ENCODE peak calls at places on chromosomes 5 and 9, in nine cellular contexts. R is upper lobe of right lung; N is Panc1; X is A549; Y is stomach; U is pancreas; S is CD8-positive, alpha-beta T cell; I is CD4-positive, alpha-beta T cell; C is A673. T is an unnamed sample.

GRCh38 chr5:171152382-171152781 is 156.7 kb upstream of the TLX3 start:
- DNase-seq in C (peak; percentile 15), S (no peak), U (no peak), N (no peak), Y (no peak), I (no peak), R (no peak), X (peak; percentile 51), T (no peak)

GRCh38 chr5:180173198-180173544 is 35.8 kb downstream of the RASGEF1C start:
- DNase-seq in X (no peak), N (no peak), Y (no peak), I (no peak), U (no peak), R (no peak), S (no peak), C (no peak), T (no peak)

GRCh38 chr5:124889522-124889828 is 143.0 kb upstream of the ZNF608 start:
- DNase-seq in Y (no peak), N (no peak), C (no peak), U (no peak), I (no peak), X (no peak), R (no peak), S (no peak), T (no peak)

GRCh38 chr9:23496827-23497226 is 329.2 kb downstream of the ELAVL2 start:
- DNase-seq in N (no peak), R (no peak), S (no peak), I (no peak), C (no peak), Y (no peak), U (no peak), X (no peak), T (no peak)

GRCh38 chr9:133127340-133127981 is 6.4 kb upstream of the RALGDS start:
- DNase-seq in N (no peak), Y (peak; percentile 84), I (no peak), U (peak; percentile 79), S (peak; percentile 42), X (no peak), R (peak; percentile 86), C (no peak), T (no peak)

GRCh38 chr5:76971471-76971870 is 18.6 kb downstream of the CRHBP start:
- DNase-seq in U (no peak), S (no peak), Y (no peak), C (no peak), I (no peak), R (no peak), X (no peak), N (no peak), T (no peak)

GRCh38 chr5:71998746-71999145 is 108.5 kb upstream of the MAP1B start:
- DNase-seq in X (no peak), S (no peak), N (no peak), Y (no peak), U (no peak), I (no peak), C (no peak), R (no peak), T (no peak)

GRCh38 chr9:80811003-80811402 is 878.3 kb downstream of the TLE1 start:
- DNase-seq in Y (no peak), R (no peak), X (no peak), U (no peak), I (no peak), N (no peak), S (no peak), C (no peak), T (no peak)

GRCh38 chr5:13944564-13945195 is at the start of gene DNAH5:
- DNase-seq in S (no peak), N (peak; percentile 18), R (no peak), U (no peak), I (no peak), X (no peak), Y (no peak), C (no peak), T (no peak)

GRCh38 chr5:13946111-13946510 is 1.6 kb upstream of the DNAH5 start:
- DNase-seq in I (no peak), U (no peak), S (no peak), X (no peak), Y (no peak), R (no peak), N (no peak), C (peak; percentile 11), T (no peak)

GRCh38 chr5:13941468-13941867 is 3.0 kb downstream of the DNAH5 start:
- DNase-seq in X (no peak), U (no peak), S (no peak), R (no peak), I (no peak), N (no peak), C (no peak), Y (no peak), T (no peak)

GRCh38 chr5:13943691-13944090 is 797 bp downstream of the DNAH5 start:
- DNase-seq in Y (no peak), R (no peak), X (no peak), S (no peak), I (no peak), N (no peak), U (no peak), C (no peak), T (no peak)

DNA sequence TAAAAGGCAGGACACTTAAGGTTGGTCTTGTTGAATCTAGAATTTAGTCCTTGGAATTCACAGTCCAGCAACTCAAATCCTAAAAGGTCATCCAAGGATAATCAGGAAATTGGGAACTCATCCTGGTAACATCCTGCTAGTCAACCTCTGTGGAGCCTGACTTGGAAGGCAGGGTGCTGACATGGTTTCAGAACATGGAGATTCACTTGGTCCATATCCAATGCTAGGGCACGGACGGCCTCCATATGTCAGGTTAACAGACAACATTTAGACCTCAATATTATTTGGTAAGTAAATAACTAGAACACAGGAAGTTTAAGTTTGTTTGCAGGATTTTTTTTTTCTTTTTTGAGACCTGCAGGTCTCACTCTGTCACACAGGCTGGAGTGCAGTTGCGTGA is 783 bp upstream of the DNAH5 start:
- DNase-seq in S (no peak), C (no peak), R (no peak), U (no peak), I (no peak), X (no peak), N (no peak), Y (no peak), T (no peak)
- H3K27ac ChIP-seq in S (no peak overlapping the region), C (no peak overlapping the region), R (no peak overlapping the region), U (no peak overlapping the region), I (no peak overlapping the region), X (no peak overlapping the region), N (no peak overlapping the region), Y (no peak overlapping the region), T (no peak overlapping the region)

GRCh38 chr5:145658435-145658834 is 176.7 kb downstream of the PRELID2 start:
- DNase-seq in C (no peak), R (no peak), Y (no peak), S (no peak), U (no peak), X (no peak), N (no peak), I (no peak), T (no peak)

GRCh38 chr5:145666591-145666990 is 168.6 kb downstream of the PRELID2 start:
- DNase-seq in C (no peak), S (no peak), X (no peak), I (no peak), N (no peak), Y (no peak), R (no peak), U (no peak), T (no peak)

GRCh38 chr5:145660897-145661650 is 174.1 kb downstream of the PRELID2 start:
- DNase-seq in I (no peak), U (no peak), S (no peak), R (no peak), X (peak; percentile 1), N (no peak), C (peak; percentile 66), Y (no peak), T (no peak)

DNA sequence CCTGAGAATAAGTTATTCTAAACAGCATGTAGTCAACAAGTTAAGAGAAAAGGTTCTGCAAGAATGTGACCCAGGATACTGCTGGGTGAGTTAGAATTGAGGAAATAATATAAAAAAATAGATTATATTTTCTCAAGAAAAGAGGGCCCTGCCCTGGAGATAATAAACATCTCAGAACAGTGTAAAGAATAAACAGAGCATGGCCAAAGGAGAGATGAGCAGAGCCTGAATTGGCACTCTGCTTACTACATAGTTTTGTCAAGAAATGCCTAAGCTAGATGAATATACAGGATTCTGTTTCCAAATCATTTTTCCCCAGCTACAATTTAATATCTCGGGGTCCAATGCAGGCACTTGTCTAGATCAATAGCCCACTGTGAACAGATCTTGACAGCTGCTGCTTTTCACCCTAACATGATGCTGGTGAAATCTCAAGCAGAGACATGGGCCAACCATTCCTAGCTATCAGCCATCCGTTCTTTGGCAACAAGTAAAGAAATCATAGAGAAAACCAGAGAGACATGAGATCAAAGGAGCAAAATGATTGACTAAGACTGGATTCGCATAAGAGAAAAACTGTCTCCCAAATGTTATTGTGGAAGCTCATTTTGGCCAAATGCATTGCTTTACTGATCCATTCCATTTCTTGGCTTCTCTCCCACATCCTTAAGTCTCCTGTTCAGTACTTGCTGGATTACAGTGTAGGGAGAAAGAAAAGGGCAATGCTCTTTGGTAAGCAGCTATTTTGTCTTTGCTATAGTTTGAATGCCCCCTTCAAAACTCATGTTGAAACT is 173.2 kb downstream of the PRELID2 start:
- DNase-seq in U (no peak), I (no peak), C (no peak), Y (no peak), N (no peak), S (no peak), X (no peak), R (no peak), T (no peak)
- H3K27ac ChIP-seq in U (no peak overlapping the region), I (no peak overlapping the region), C (no peak overlapping the region), Y (no peak overlapping the region), N (no peak overlapping the region), S (no peak overlapping the region), X (no peak overlapping the region), R (no peak overlapping the region), T (no peak overlapping the region)

GRCh38 chr9:127089639-127090081 is 32.8 kb downstream of the ANGPTL2 start:
- DNase-seq in U (no peak), Y (no peak), X (no peak), S (no peak), I (no peak), R (no peak), N (no peak), C (no peak), T (no peak)
- H3K27ac ChIP-seq in U (no peak overlapping the region), Y (no peak overlapping the region), X (no peak overlapping the region), S (no peak overlapping the region), I (no peak overlapping the region), R (peak overlapping the region; percentile 63), N (no peak overlapping the region), C (no peak overlapping the region), T (peak overlapping the region; percentile 73)

GRCh38 chr5:66013906-66014305 is 87.5 kb downstream of the ERBIN start:
- DNase-seq in Y (no peak), R (no peak), N (no peak), C (no peak), I (no peak), U (no peak), X (no peak), S (no peak), T (no peak)

GRCh38 chr5:66010476-66010875 is 84.1 kb downstream of the ERBIN start:
- DNase-seq in I (no peak), R (no peak), N (peak; percentile 15), X (no peak), Y (no peak), C (no peak), U (no peak), S (no peak), T (no peak)

GRCh38 chr5:66004216-66004615 is 77.8 kb downstream of the ERBIN start:
- DNase-seq in Y (no peak), U (no peak), R (no peak), X (no peak), N (no peak), C (no peak), S (no peak), I (no peak), T (no peak)

GRCh38 chr5:66012271-66012670 is 85.9 kb downstream of the ERBIN start:
- DNase-seq in X (no peak), R (no peak), C (no peak), U (no peak), N (no peak), S (no peak), I (no peak), Y (no peak), T (no peak)

GRCh38 chr5:66009277-66009676 is 82.9 kb downstream of the ERBIN start:
- DNase-seq in Y (no peak), C (no peak), U (no peak), I (no peak), N (no peak), X (no peak), R (no peak), S (no peak), T (no peak)
- H3K27ac ChIP-seq in Y (no peak overlapping the region), C (no peak overlapping the region), U (no peak overlapping the region), I (no peak overlapping the region), N (no peak overlapping the region), X (no peak overlapping the region), R (no peak overlapping the region), S (no peak overlapping the region), T (no peak overlapping the region)